ENCODE peak calls at places on chromosomes 16 and 17, in four cellular contexts. U, L, R and G are unnamed samples.

GRCh38 chr17:28792877-28793666 is 49.3 kb downstream of the TRAF4 start:
- DNase-seq in U (no peak), L (no peak), R (peak; percentile 35), G (no peak)

GRCh38 chr16:81615411-81615810 is 163.7 kb upstream of the PLCG2 start:
- DNase-seq in U (no peak), L (no peak), R (no peak), G (no peak)

GRCh38 chr17:65193305-65194293 is 56.4 kb downstream of the RGS9 start:
- DNase-seq in U (no peak), L (no peak), R (no peak), G (no peak)

GRCh38 chr16:35711435-35711834 is 2252.0 kb downstream of the TP53TG3F start:
- DNase-seq in U (no peak), L (no peak), R (no peak), G (no peak)

GRCh38 chr17:52828621-52829020 is 670.1 kb upstream of the CA10 start:
- DNase-seq in U (no peak), L (no peak), R (no peak), G (no peak)

GRCh38 chr17:33562792-33563191 is 269.7 kb upstream of the ASIC2 start:
- DNase-seq in U (no peak), L (no peak), R (no peak), G (no peak)

GRCh38 chr17:83007504-83008475 is 71.6 kb upstream of the METRNL start:
- DNase-seq in U (no peak), L (no peak), R (no peak), G (no peak)

GRCh38 chr17:72510454-72511016 is 389.7 kb downstream of the SOX9 start:
- DNase-seq in U (no peak), L (no peak), R (peak; percentile 19), G (no peak)

GRCh38 chr16:19914877-19915276 is 30.2 kb upstream of the GPRC5B start:
- DNase-seq in U (no peak), L (no peak), R (no peak), G (no peak)